ENCODE peak calls at places on chromosomes 1 and 21, in nine cellular contexts. X is tibial artery, H is sigmoid colon, G is IMR-90, Z is colonic mucosa, E is pancreas, L is brain microvascular endothelial cell, W is ovary, K is GM10248. Q is an unnamed sample.

GRCh38 chr1:113370868-113371267 is 19.4 kb upstream of the MAGI3 start:
- DNase-seq in Z (no peak), E (no peak), X (no peak), K (no peak), H (no peak), L (no peak), W (no peak), G (no peak), Q (no peak)

GRCh38 chr21:41283211-41283818 is 33.3 kb upstream of the FAM3B start:
- DNase-seq in L (peak; percentile 65), K (peak; percentile 77), X (no peak), G (peak; percentile 87), Z (peak; percentile 64), E (no peak), H (no peak), W (no peak), Q (peak; percentile 56)

GRCh38 chr1:97094257-97094972 is 372.8 kb downstream of the PTBP2 start:
- DNase-seq in X (no peak), H (no peak), E (no peak), G (peak; percentile 94), K (no peak), L (peak; percentile 80), Z (no peak), W (no peak), Q (no peak)

GRCh38 chr1:208820600-208821232 is 576.5 kb upstream of the PLXNA2 start:
- DNase-seq in X (no peak), W (no peak), L (no peak), H (no peak), Z (no peak), E (no peak), G (no peak), K (no peak), Q (no peak)

GRCh38 chr1:93219443-93219842 is 38.9 kb downstream of the CCDC18 start:
- DNase-seq in X (no peak), H (no peak), K (peak; percentile 15), E (no peak), G (no peak), Z (no peak), L (no peak), W (no peak), Q (no peak)

GRCh38 chr21:44618909-44619308 is 7.0 kb downstream of the KRTAP10-8 start:
- DNase-seq in E (no peak), W (no peak), K (no peak), L (no peak), X (no peak), H (no peak), G (no peak), Z (peak; percentile 35), Q (no peak)

GRCh38 chr1:5718716-5719632 is 273.3 kb downstream of the NPHP4 start:
- DNase-seq in L (no peak), E (no peak), G (no peak), H (no peak), K (no peak), W (no peak), X (no peak), Z (no peak), Q (no peak)

GRCh38 chr1:36055706-36056105 is 28.2 kb upstream of the TEKT2 start:
- DNase-seq in Z (no peak), W (no peak), K (no peak), X (no peak), L (no peak), G (no peak), E (no peak), H (no peak), Q (no peak)

GRCh38 chr1:8602471-8603219 is 214.8 kb downstream of the RERE start:
- DNase-seq in W (no peak), L (no peak), H (no peak), Z (no peak), K (no peak), X (no peak), G (no peak), E (no peak), Q (no peak)

GRCh38 chr21:46423546-46424061 is 35.1 kb upstream of the DIP2A start:
- DNase-seq in E (no peak), K (no peak), G (no peak), H (no peak), X (no peak), L (no peak), Z (no peak), W (no peak), Q (no peak)

GRCh38 chr1:44086722-44087474 is 31.7 kb upstream of the KLF17 start:
- DNase-seq in G (no peak), L (no peak), H (no peak), W (no peak), E (no peak), K (no peak), Z (no peak), X (no peak), Q (no peak)

GRCh38 chr1:45340816-45341215 is 576 bp upstream of the MUTYH start:
- DNase-seq in K (no peak), Z (no peak), L (no peak), E (no peak), G (no peak), H (no peak), W (no peak), X (no peak), Q (no peak)

GRCh38 chr1:170670751-170671628 is 7.1 kb downstream of the PRRX1 start:
- DNase-seq in K (no peak), G (peak; percentile 37), Z (peak; percentile 61), W (peak; percentile 51), L (peak; percentile 56), E (peak; percentile 75), H (no peak), X (peak; percentile 75), Q (no peak)

GRCh38 chr1:32784817-32785216 is 32.3 kb downstream of the YARS1 start:
- DNase-seq in E (no peak), Z (no peak), W (no peak), L (no peak), K (no peak), X (no peak), H (no peak), G (no peak), Q (no peak)

DNA sequence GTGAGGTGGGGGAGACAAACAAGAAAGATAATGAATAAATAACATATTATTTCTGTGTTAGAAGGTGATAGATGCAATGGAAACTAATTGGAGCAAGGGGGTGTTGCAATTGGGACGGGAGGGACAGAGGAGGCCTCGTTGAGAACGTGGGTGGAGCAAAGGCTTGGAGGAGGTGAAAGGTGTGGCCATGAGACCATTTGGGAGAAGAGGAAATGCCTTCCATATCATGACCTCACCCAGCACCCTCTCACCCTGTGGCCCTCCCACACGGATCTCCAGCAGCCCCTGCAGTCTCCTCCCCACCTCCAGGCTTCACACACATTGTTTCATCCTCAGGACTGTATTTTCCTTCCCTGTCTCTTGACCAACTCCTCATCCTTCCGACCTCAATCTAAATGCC is 85.3 kb upstream of the ARHGAP29 start:
- DNase-seq in L (peak; percentile 55), X (no peak), Z (no peak), E (no peak), K (no peak), G (no peak), W (no peak), H (no peak), Q (peak; percentile 58)
- TF ChIP-seq CTCF in L (no peak), X (no peak), Z (no peak), E (no peak), K (no peak), G (no peak), W (no peak), H (no peak), Q (no peak)

GRCh38 chr21:14451520-14451919 is 68.6 kb upstream of the HSPA13 start:
- DNase-seq in K (no peak), Z (no peak), W (no peak), G (no peak), L (no peak), X (no peak), E (no peak), H (no peak), Q (no peak)
- TF ChIP-seq CTCF in K (no peak), Z (no peak), W (no peak), G (no peak), L (no peak), X (no peak), E (no peak), H (no peak), Q (no peak)

GRCh38 chr1:227214170-227214569 is 104.1 kb downstream of the CDC42BPA start:
- DNase-seq in K (no peak), G (no peak), W (no peak), L (no peak), X (no peak), H (no peak), E (no peak), Z (no peak), Q (no peak)

GRCh38 chr1:227223407-227223806 is 94.9 kb downstream of the CDC42BPA start:
- DNase-seq in K (no peak), G (no peak), Z (no peak), H (no peak), W (no peak), E (no peak), X (no peak), L (no peak), Q (no peak)

GRCh38 chr1:227218870-227219578 is 99.3 kb downstream of the CDC42BPA start:
- DNase-seq in G (no peak), K (no peak), X (no peak), H (no peak), W (no peak), E (no peak), Z (peak; percentile 69), L (no peak), Q (peak; percentile 42)

GRCh38 chr1:227215863-227216510 is 102.3 kb downstream of the CDC42BPA start:
- DNase-seq in X (no peak), W (no peak), L (no peak), H (no peak), E (no peak), G (peak; percentile 16), Z (no peak), K (no peak), Q (no peak)

GRCh38 chr1:227219715-227220292 is 98.5 kb downstream of the CDC42BPA start:
- DNase-seq in K (no peak), X (no peak), Z (no peak), G (no peak), E (no peak), H (no peak), L (no peak), W (no peak), Q (no peak)
- TF ChIP-seq CTCF in K (no peak), X (no peak), Z (no peak), G (no peak), E (no peak), H (no peak), L (no peak), W (no peak), Q (no peak)

GRCh38 chr1:192579319-192579738 is 3.8 kb downstream of the RGS1 start:
- DNase-seq in G (peak; percentile 28), L (no peak), X (no peak), W (no peak), E (no peak), K (no peak), H (no peak), Z (no peak), Q (no peak)

GRCh38 chr1:192581131-192581927 is 5.8 kb downstream of the RGS1 start:
- DNase-seq in L (no peak), G (no peak), W (no peak), H (no peak), Z (no peak), K (no peak), X (no peak), E (no peak), Q (no peak)

GRCh38 chr1:192578144-192578909 is 2.8 kb downstream of the RGS1 start:
- DNase-seq in E (no peak), K (no peak), L (no peak), Z (no peak), W (no peak), X (no peak), G (no peak), H (no peak), Q (no peak)

GRCh38 chr1:192577145-192578140 is 1.9 kb downstream of the RGS1 start:
- DNase-seq in W (no peak), G (no peak), E (no peak), X (no peak), L (no peak), Z (no peak), K (no peak), H (no peak), Q (no peak)

GRCh38 chr1:192580351-192580962 is 4.9 kb downstream of the RGS1 start:
- DNase-seq in L (no peak), X (no peak), H (no peak), E (no peak), G (peak; percentile 68), Z (peak; percentile 21), K (no peak), W (no peak), Q (peak; percentile 42)
- TF ChIP-seq CTCF in L (peak; percentile 66), X (peak; percentile 56), H (peak; percentile 49), E (peak; percentile 20), G (peak; percentile 69), Z (no peak), K (peak; percentile 65), W (peak; percentile 17), Q (no peak)